ENCODE peak calls at places on chromosomes 6 and 20, in seven cellular contexts. P is H1, L is neuronal stem cell, B is H9, W is mesendoderm, Y is mesenchymal stem cell, G is trophoblast cell. D is an unnamed sample.

GRCh38 chr6:42511803-42512422 is 51.9 kb upstream of the UBR2 start:
- DNase-seq in G (no peak), B (no peak), P (no peak), W (no peak), Y (peak), L (no peak), D (peak)

GRCh38 chr6:170279977-170280688 is 10.7 kb downstream of the DLL1 start:
- DNase-seq in B (no peak), L (no peak), Y (no peak), W (peak), G (peak), P (no peak), D (peak)

GRCh38 chr20:47380481-47380880 is 24.0 kb upstream of the ZMYND8 start:
- DNase-seq in L (no peak), G (no peak), P (no peak), Y (peak), W (no peak), B (no peak), D (peak)

GRCh38 chr6:29813809-29814208 is 13.8 kb upstream of the HLA-G start:
- DNase-seq in G (peak), W (no peak), B (no peak), Y (no peak), L (no peak), P (peak), D (peak)

GRCh38 chr6:161215193-161215592 is 58.7 kb downstream of the AGPAT4 start:
- DNase-seq in L (no peak), B (no peak), G (peak), P (no peak), Y (peak), W (no peak), D (peak)

GRCh38 chr6:7742214-7742613 is 16.3 kb downstream of the BMP6 start:
- DNase-seq in P (no peak), G (no peak), Y (no peak), B (no peak), L (no peak), W (peak), D (no peak)

GRCh38 chr6:9140861-9141534 is 705.7 kb upstream of the SLC35B3 start:
- DNase-seq in Y (no peak), B (no peak), P (no peak), G (no peak), W (no peak), L (no peak), D (peak)

GRCh38 chr6:134622382-134623173 is 304.7 kb upstream of the SGK1 start:
- DNase-seq in W (no peak), B (no peak), G (no peak), P (no peak), L (no peak), Y (no peak), D (peak)

GRCh38 chr20:6709865-6710595 is 57.5 kb upstream of the BMP2 start:
- DNase-seq in W (peak), L (no peak), G (no peak), Y (peak), B (no peak), P (no peak), D (peak)

GRCh38 chr6:40645043-40645442 is 57.9 kb upstream of the LRFN2 start:
- DNase-seq in P (no peak), G (no peak), B (no peak), Y (no peak), L (no peak), W (no peak), D (no peak)

GRCh38 chr6:40640591-40641293 is 53.6 kb upstream of the LRFN2 start:
- DNase-seq in G (no peak), L (no peak), Y (no peak), W (no peak), P (no peak), B (no peak), D (no peak)

GRCh38 chr6:40642837-40643236 is 55.7 kb upstream of the LRFN2 start:
- DNase-seq in G (no peak), L (no peak), W (no peak), P (no peak), Y (no peak), B (no peak), D (no peak)

DNA sequence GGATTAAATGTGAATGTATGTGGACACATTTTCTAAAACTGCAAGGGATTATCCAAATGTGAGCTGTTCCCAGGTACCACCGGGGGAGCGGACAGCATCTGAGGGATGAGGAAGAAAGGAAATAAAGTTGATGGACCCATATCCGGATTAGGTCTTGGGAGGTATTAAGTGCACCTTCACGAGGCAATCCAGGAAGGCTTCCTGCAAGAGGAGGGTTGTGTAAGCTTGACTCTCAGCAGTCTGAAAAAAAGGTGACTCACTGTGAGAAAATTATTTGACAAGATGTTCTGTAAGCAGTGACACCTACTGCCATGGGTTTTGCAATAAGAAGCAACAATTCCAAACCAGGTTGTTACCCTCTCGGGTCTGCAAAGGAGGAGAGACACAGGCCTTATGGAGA is 55.0 kb upstream of the LRFN2 start:
- DNase-seq in L (no peak), G (peak), B (no peak), P (no peak), Y (no peak), W (no peak), D (no peak)
- H3K23ac ChIP-seq in L (no peak), G (no peak), B (no peak), P (no peak), Y (no peak), W (no peak), D (no peak)

GRCh38 chr20:50585678-50586077 is 75.5 kb downstream of the PTPN1 start:
- DNase-seq in L (no peak), W (no peak), Y (no peak), G (no peak), P (no peak), B (no peak), D (no peak)

GRCh38 chr20:50586531-50587232 is 76.5 kb downstream of the PTPN1 start:
- DNase-seq in Y (no peak), G (no peak), L (no peak), P (no peak), W (no peak), B (no peak), D (no peak)

GRCh38 chr20:50583422-50584150 is 73.4 kb downstream of the PTPN1 start:
- DNase-seq in B (no peak), P (no peak), L (no peak), W (no peak), G (no peak), Y (no peak), D (no peak)

GRCh38 chr20:50584687-50585086 is 74.5 kb downstream of the PTPN1 start:
- DNase-seq in W (no peak), G (no peak), L (no peak), P (no peak), Y (no peak), B (no peak), D (no peak)

DNA sequence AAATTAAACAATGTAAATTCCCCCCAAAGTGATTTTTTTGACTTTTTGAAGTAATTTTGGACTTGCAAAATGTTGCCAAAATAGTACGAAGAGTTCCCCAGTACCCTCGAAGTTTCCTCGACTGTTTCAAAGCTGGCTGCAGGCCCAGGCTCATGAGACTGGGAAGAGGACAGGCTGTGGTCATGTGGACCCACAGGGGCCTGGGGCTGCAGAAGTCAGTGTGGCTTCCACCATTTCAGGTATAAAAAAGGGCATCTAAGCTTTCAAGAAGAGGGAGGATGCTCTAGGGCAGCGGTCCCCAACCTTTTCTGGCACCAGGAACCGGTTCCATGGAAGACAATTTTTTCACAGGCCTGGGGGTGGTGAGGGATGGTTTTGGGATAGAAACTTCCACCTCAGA is 75.0 kb downstream of the PTPN1 start:
- DNase-seq in Y (no peak), W (no peak), B (no peak), G (no peak), L (no peak), P (no peak), D (no peak)
- H3K23ac ChIP-seq in Y (no peak), W (no peak), B (no peak), G (no peak), L (no peak), P (no peak), D (no peak)

GRCh38 chr20:53569005-53569404 is 24.6 kb downstream of the ZNF217 start:
- DNase-seq in Y (no peak), G (no peak), L (no peak), W (no peak), B (no peak), P (no peak), D (no peak)

GRCh38 chr20:53570446-53571276 is 23.0 kb downstream of the ZNF217 start:
- DNase-seq in P (no peak), G (no peak), W (no peak), Y (no peak), B (no peak), L (no peak), D (no peak)

GRCh38 chr20:53569606-53570307 is 23.9 kb downstream of the ZNF217 start:
- DNase-seq in G (no peak), Y (no peak), P (no peak), W (no peak), B (peak), L (no peak), D (no peak)

GRCh38 chr20:53574259-53574789 is 19.3 kb downstream of the ZNF217 start:
- DNase-seq in L (no peak), W (no peak), P (no peak), Y (no peak), G (no peak), B (no peak), D (no peak)

GRCh38 chr20:53571555-53572286 is 21.9 kb downstream of the ZNF217 start:
- DNase-seq in B (peak), W (no peak), Y (no peak), P (no peak), G (no peak), L (no peak), D (no peak)
- H3K23ac ChIP-seq in B (no peak), W (no peak), Y (no peak), P (no peak), G (no peak), L (no peak), D (no peak)

DNA sequence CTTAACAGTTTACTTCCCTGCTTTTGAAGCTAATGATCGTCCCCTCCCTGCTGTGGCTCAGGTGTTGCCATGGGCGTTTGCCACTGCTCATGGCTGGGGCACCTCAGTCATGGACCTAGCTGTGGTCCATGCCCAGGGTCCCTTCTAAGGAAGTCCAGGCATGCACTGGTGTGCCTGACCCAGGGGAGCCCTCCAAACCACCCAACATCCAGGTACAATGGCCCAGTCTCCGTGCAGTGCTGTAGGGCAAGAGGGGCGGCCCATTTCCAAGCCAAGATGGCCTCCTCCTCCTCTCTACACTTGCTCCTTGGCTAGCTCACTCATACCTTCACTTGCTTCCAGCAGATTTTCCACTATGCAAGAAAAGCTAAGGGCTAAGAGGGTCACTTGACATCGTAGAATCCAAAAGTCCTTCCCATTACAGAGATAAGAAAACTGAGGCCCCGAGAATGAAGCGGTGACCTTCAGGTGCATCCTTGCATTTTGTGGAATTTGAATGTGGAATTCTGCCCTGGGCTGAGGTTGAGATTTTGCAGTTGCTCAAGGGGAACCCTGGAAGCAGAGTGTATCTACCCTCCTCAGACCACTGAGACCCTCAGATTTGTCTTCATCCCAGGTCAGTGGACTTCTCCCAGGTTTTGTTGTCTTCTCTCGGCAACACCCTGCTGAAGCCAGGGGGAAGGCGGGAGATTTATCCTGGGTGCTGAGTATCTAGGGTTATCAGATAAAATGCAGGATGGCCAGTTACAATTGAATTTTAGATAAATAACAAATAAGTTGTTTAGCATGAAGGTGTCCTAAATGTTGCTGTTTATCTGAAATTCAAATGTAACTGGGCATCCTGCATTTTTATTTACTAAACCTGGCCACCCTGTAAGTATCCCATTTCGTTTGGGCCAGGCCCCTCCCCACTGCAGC is 42.7 kb downstream of the FGD2 start:
- DNase-seq in L (no peak), P (no peak), B (no peak), G (no peak), W (no peak), Y (no peak), D (no peak)
- H3K23ac ChIP-seq in L (no peak), P (no peak), B (no peak), G (peak), W (no peak), Y (no peak), D (no peak)

DNA sequence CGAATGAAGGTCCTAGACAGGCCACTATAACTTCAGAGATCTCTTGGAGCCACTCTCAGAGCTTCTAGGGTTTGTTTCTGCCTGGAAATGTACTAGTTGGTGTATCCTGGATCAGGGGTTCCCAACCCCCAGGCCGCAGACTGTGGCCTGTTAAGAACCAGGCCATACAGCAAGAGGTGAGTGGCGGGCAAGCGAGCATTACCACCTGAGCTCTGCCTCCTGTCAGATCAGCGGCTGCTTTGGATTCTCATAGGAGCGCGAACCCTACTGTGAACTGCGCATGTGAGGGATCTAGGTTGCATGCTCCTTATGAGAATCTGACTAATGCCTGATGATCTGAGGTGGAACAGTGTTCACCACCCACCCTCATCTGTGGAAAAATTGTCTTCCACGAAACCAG is 2.4 kb downstream of the BRPF3 start:
- DNase-seq in Y (no peak), W (no peak), B (no peak), G (no peak), P (no peak), L (no peak), D (no peak)
- H3K23ac ChIP-seq in Y (no peak), W (no peak), B (no peak), G (no peak), P (no peak), L (no peak), D (no peak)

DNA sequence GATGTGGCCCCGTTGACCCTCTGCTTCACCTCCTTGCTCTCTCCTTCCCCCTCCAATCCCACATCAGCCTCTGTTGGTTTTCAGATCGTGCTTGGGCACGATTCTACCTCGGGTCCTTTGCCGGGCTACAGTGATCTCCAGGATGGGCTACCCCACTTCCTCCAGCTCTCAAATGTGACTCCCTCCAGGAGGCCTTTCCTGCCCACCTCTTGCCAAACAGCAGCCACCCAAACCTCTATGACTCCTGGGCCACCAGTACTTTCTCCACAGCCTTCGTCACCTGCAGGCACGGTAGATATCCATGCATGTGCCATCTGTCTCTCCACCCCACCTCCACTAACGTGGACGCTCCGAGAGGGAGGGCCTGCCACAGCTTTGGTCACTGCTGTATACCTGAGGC is 55.9 kb upstream of the NXT1 start:
- DNase-seq in W (no peak), G (no peak), L (no peak), B (no peak), Y (no peak), P (no peak), D (no peak)
- H3K23ac ChIP-seq in W (no peak), G (no peak), L (no peak), B (no peak), Y (no peak), P (no peak), D (no peak)

DNA sequence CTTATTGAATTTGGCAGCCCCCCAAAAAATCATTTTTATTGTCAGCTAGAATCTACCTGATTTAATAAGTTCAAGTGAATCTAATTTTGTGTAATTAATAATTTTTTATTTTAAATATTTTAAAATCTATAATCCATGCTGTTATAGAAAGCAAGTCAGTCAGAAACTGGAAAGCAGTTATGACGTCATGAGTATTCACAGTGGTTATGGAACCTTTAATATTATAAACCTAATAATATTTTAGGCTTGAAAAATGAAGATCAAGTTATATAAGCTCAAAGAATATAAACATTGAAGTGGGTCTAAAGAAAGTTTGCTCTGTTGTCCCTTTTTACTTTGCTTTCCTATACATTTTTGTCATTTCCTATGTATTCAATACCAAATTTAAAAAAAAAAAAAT is 1075.1 kb upstream of the EPHA7 start:
- DNase-seq in G (no peak), Y (no peak), W (no peak), L (no peak), B (no peak), P (no peak), D (no peak)
- H3K23ac ChIP-seq in G (no peak), Y (no peak), W (no peak), L (no peak), B (no peak), P (no peak), D (no peak)